ENCODE peak calls at places on chromosomes 1 and 21, in four cellular contexts. One of them, this sample, is unnamed.

GRCh38 chr21:45041351-45041805 is 33.0 kb upstream of the ADARB1 start:
- DNase-seq in ELR: no peak
- DNase-seq in foreskin fibroblast: peak
- DNase-seq in dorsolateral prefrontal cortex: no peak
- DNase-seq in this sample: no peak

GRCh38 chr1:29044010-29044409 is 79.7 kb downstream of the TMEM200B start:
- DNase-seq in ELR: no peak
- DNase-seq in foreskin fibroblast: no peak
- DNase-seq in dorsolateral prefrontal cortex: no peak
- DNase-seq in this sample: no peak

GRCh38 chr21:15966651-15967050 is 236.9 kb downstream of the USP25 start:
- DNase-seq in ELR: no peak
- DNase-seq in foreskin fibroblast: no peak
- DNase-seq in dorsolateral prefrontal cortex: no peak
- DNase-seq in this sample: no peak

GRCh38 chr1:16458801-16459200 is 18.3 kb downstream of the NECAP2 start:
- DNase-seq in ELR: no peak
- DNase-seq in foreskin fibroblast: no peak
- DNase-seq in dorsolateral prefrontal cortex: peak
- DNase-seq in this sample: no peak

GRCh38 chr1:201845331-201846083 is 16.6 kb downstream of the IPO9 start:
- DNase-seq in ELR: peak
- DNase-seq in foreskin fibroblast: peak
- DNase-seq in dorsolateral prefrontal cortex: no peak
- DNase-seq in this sample: no peak

GRCh38 chr1:13700521-13701273 is 709 bp downstream of the PRDM2 start:
- DNase-seq in ELR: peak
- DNase-seq in foreskin fibroblast: no peak
- DNase-seq in dorsolateral prefrontal cortex: no peak
- DNase-seq in this sample: peak

GRCh38 chr1:82818596-82818995 is 1017.9 kb downstream of the ADGRL2 start:
- DNase-seq in ELR: no peak
- DNase-seq in foreskin fibroblast: no peak
- DNase-seq in dorsolateral prefrontal cortex: no peak
- DNase-seq in this sample: no peak

GRCh38 chr1:240241278-240241677 is 149.6 kb downstream of the FMN2 start:
- DNase-seq in ELR: no peak
- DNase-seq in foreskin fibroblast: no peak
- DNase-seq in dorsolateral prefrontal cortex: no peak
- DNase-seq in this sample: no peak

GRCh38 chr1:184315254-184315653 is 71.6 kb upstream of the C1orf21 start:
- DNase-seq in ELR: peak
- DNase-seq in foreskin fibroblast: peak
- DNase-seq in dorsolateral prefrontal cortex: no peak
- DNase-seq in this sample: no peak

GRCh38 chr1:19391596-19391981 is 79.5 kb downstream of the SLC66A1 start:
- DNase-seq in ELR: no peak
- DNase-seq in foreskin fibroblast: no peak
- DNase-seq in dorsolateral prefrontal cortex: no peak
- DNase-seq in this sample: no peak

GRCh38 chr1:95207223-95207935 is 26.6 kb upstream of the RWDD3 start:
- DNase-seq in ELR: no peak
- DNase-seq in foreskin fibroblast: no peak
- DNase-seq in dorsolateral prefrontal cortex: no peak
- DNase-seq in this sample: no peak

GRCh38 chr1:88175631-88176226 is 508.3 kb upstream of the PKN2 start:
- DNase-seq in ELR: no peak
- DNase-seq in foreskin fibroblast: no peak
- DNase-seq in dorsolateral prefrontal cortex: peak
- DNase-seq in this sample: no peak

GRCh38 chr1:227490478-227490877 is 72.9 kb upstream of the ZNF678 start:
- DNase-seq in ELR: no peak
- DNase-seq in foreskin fibroblast: no peak
- DNase-seq in dorsolateral prefrontal cortex: no peak
- DNase-seq in this sample: no peak

GRCh38 chr1:156627313-156627880 is 8.2 kb downstream of the HAPLN2 start:
- DNase-seq in ELR: peak
- DNase-seq in foreskin fibroblast: no peak
- DNase-seq in dorsolateral prefrontal cortex: peak
- DNase-seq in this sample: no peak

GRCh38 chr1:202213361-202214088 is 19.9 kb downstream of the LGR6 start:
- DNase-seq in ELR: peak
- DNase-seq in foreskin fibroblast: no peak
- DNase-seq in dorsolateral prefrontal cortex: no peak
- DNase-seq in this sample: no peak

GRCh38 chr21:46054447-46054846 is 43.5 kb upstream of the COL6A2 start:
- DNase-seq in ELR: peak
- DNase-seq in foreskin fibroblast: peak
- DNase-seq in dorsolateral prefrontal cortex: no peak
- DNase-seq in this sample: no peak

GRCh38 chr1:181397841-181398240 is 85.5 kb upstream of the CACNA1E start:
- DNase-seq in ELR: no peak
- DNase-seq in foreskin fibroblast: no peak
- DNase-seq in dorsolateral prefrontal cortex: no peak
- DNase-seq in this sample: no peak

GRCh38 chr1:116671835-116672234 is 4.3 kb upstream of the IGSF3 start:
- DNase-seq in ELR: no peak
- DNase-seq in foreskin fibroblast: no peak
- DNase-seq in dorsolateral prefrontal cortex: no peak
- DNase-seq in this sample: no peak

GRCh38 chr1:226060976-226061792 is 1.3 kb upstream of the H3-3A start:
- DNase-seq in ELR: no peak
- DNase-seq in foreskin fibroblast: no peak
- DNase-seq in dorsolateral prefrontal cortex: no peak
- DNase-seq in this sample: peak

GRCh38 chr1:168435439-168435838 is 108.4 kb downstream of the XCL2 start:
- DNase-seq in ELR: no peak
- DNase-seq in foreskin fibroblast: no peak
- DNase-seq in dorsolateral prefrontal cortex: no peak
- DNase-seq in this sample: no peak

GRCh38 chr1:242871631-242872030 is 347.1 kb upstream of the PLD5 start:
- DNase-seq in ELR: no peak
- DNase-seq in foreskin fibroblast: no peak
- DNase-seq in dorsolateral prefrontal cortex: no peak
- DNase-seq in this sample: no peak

GRCh38 chr1:167881786-167882185 is 32.1 kb downstream of the ADCY10 start:
- DNase-seq in ELR: peak
- DNase-seq in foreskin fibroblast: no peak
- DNase-seq in dorsolateral prefrontal cortex: no peak
- DNase-seq in this sample: no peak

GRCh38 chr1:206529425-206529824 is 22.1 kb downstream of the RASSF5 start:
- DNase-seq in ELR: no peak
- DNase-seq in foreskin fibroblast: no peak
- DNase-seq in dorsolateral prefrontal cortex: no peak
- DNase-seq in this sample: no peak

GRCh38 chr1:91766883-91767282 is 119.1 kb downstream of the TGFBR3 start:
- DNase-seq in ELR: no peak
- DNase-seq in foreskin fibroblast: no peak
- DNase-seq in dorsolateral prefrontal cortex: no peak
- DNase-seq in this sample: no peak

GRCh38 chr21:33998402-33998801 is 75.0 kb upstream of the MRPS6 start:
- DNase-seq in ELR: no peak
- DNase-seq in foreskin fibroblast: no peak
- DNase-seq in dorsolateral prefrontal cortex: no peak
- DNase-seq in this sample: no peak

GRCh38 chr1:88784551-88784950 is 100.5 kb downstream of the PKN2 start:
- DNase-seq in ELR: no peak
- DNase-seq in foreskin fibroblast: no peak
- DNase-seq in dorsolateral prefrontal cortex: no peak
- DNase-seq in this sample: no peak

GRCh38 chr1:91559838-91560514 is 59.3 kb downstream of the CDC7 start:
- DNase-seq in ELR: no peak
- DNase-seq in foreskin fibroblast: no peak
- DNase-seq in dorsolateral prefrontal cortex: no peak
- DNase-seq in this sample: no peak

This sample was measured in frontal cortex.